ENCODE peak calls at places on chromosomes 3 and 15, in eight cellular contexts. O, L, C, R, I, U, Z and T are unnamed samples.

GRCh38 chr3:5047764-5048163 is 68.5 kb downstream of the BHLHE40 start:
- DNase-seq in O (no peak), L (no peak), C (no peak), R (no peak), I (no peak), U (no peak), Z (no peak), T (no peak)

GRCh38 chr3:72567474-72567873 is 280.8 kb downstream of the SHQ1 start:
- DNase-seq in O (no peak), L (no peak), C (no peak), R (no peak), I (no peak), U (no peak), Z (no peak), T (no peak)

GRCh38 chr3:194592798-194593752 is 40.1 kb downstream of the TMEM44 start:
- DNase-seq in O (no peak), L (no peak), C (peak), R (no peak), I (peak), U (no peak), Z (peak), T (peak)

GRCh38 chr15:99212401-99212800 is 37.0 kb downstream of the TTC23 start:
- DNase-seq in O (no peak), L (no peak), C (no peak), R (no peak), I (no peak), U (no peak), Z (peak), T (no peak)

GRCh38 chr3:185822221-185822956 is 2.5 kb downstream of the IGF2BP2 start:
- DNase-seq in O (no peak), L (peak), C (no peak), R (no peak), I (no peak), U (no peak), Z (peak), T (peak)

GRCh38 chr3:129121016-129121791 is 400 bp downstream of the RAB43 start:
- DNase-seq in O (no peak), L (peak), C (no peak), R (no peak), I (no peak), U (no peak), Z (peak), T (no peak)

GRCh38 chr15:43218908-43219706 is 1.7 kb downstream of the EPB42 start:
- DNase-seq in O (no peak), L (no peak), C (no peak), R (no peak), I (no peak), U (no peak), Z (peak), T (peak)

GRCh38 chr15:22981336-22981840 is 1.2 kb upstream of the CYFIP1 start:
- DNase-seq in O (no peak), L (no peak), C (peak), R (no peak), I (no peak), U (no peak), Z (no peak), T (no peak)

GRCh38 chr15:33852094-33852493 is 116.2 kb upstream of the CHRM5 start:
- DNase-seq in O (no peak), L (no peak), C (no peak), R (no peak), I (no peak), U (no peak), Z (no peak), T (no peak)

GRCh38 chr15:90598053-90598577 is 68.4 kb downstream of the CRTC3 start:
- DNase-seq in O (no peak), L (no peak), C (no peak), R (no peak), I (peak), U (no peak), Z (peak), T (no peak)

GRCh38 chr3:71341721-71342120 is 241.8 kb downstream of the FOXP1 start:
- DNase-seq in O (no peak), L (no peak), C (no peak), R (no peak), I (no peak), U (no peak), Z (peak), T (no peak)

GRCh38 chr3:69986419-69986818 is 13.1 kb upstream of the SAMMSON start:
- DNase-seq in O (no peak), L (no peak), C (no peak), R (no peak), I (no peak), U (no peak), Z (no peak), T (peak)

GRCh38 chr15:73985101-73985873 is 6.8 kb downstream of the STOML1 start:
- DNase-seq in O (no peak), L (no peak), C (no peak), R (no peak), I (no peak), U (no peak), Z (no peak), T (peak)

GRCh38 chr3:171755015-171755589 is 55.2 kb downstream of the PLD1 start:
- DNase-seq in O (no peak), L (peak), C (no peak), R (no peak), I (no peak), U (no peak), Z (no peak), T (no peak)

GRCh38 chr3:71504250-71505036 is 79.1 kb downstream of the FOXP1 start:
- DNase-seq in O (no peak), L (no peak), C (no peak), R (no peak), I (no peak), U (no peak), Z (peak), T (no peak)

GRCh38 chr3:188720215-188720614 is 451.6 kb upstream of the TPRG1 start:
- DNase-seq in O (peak), L (no peak), C (no peak), R (no peak), I (no peak), U (no peak), Z (no peak), T (no peak)

GRCh38 chr3:146125946-146126345 is 35.0 kb downstream of the PLOD2 start:
- DNase-seq in O (no peak), L (no peak), C (no peak), R (no peak), I (no peak), U (no peak), Z (peak), T (no peak)

GRCh38 chr15:49900036-49900435 is 219.0 kb downstream of the ATP8B4 start:
- DNase-seq in O (no peak), L (no peak), C (no peak), R (no peak), I (no peak), U (no peak), Z (no peak), T (no peak)

GRCh38 chr15:35603298-35603697 is 57.3 kb upstream of the DPH6 start:
- DNase-seq in O (no peak), L (no peak), C (no peak), R (no peak), I (no peak), U (no peak), Z (peak), T (no peak)

GRCh38 chr3:117665311-117665710 is 955.7 kb downstream of the TUSC7 start:
- DNase-seq in O (peak), L (no peak), C (peak), R (no peak), I (peak), U (no peak), Z (no peak), T (no peak)

GRCh38 chr3:159025733-159026132 is 223.9 kb downstream of the MFSD1 start:
- DNase-seq in O (no peak), L (no peak), C (no peak), R (no peak), I (no peak), U (no peak), Z (peak), T (no peak)

GRCh38 chr3:122975924-122976293 is 51.7 kb downstream of the SEMA5B start:
- DNase-seq in O (no peak), L (peak), C (peak), R (no peak), I (no peak), U (no peak), Z (no peak), T (peak)

GRCh38 chr15:47998523-47999113 is 122.2 kb upstream of the SLC24A5 start:
- DNase-seq in O (no peak), L (no peak), C (no peak), R (no peak), I (no peak), U (no peak), Z (no peak), T (no peak)

GRCh38 chr3:197038604-197039003 is 9.0 kb upstream of the MELTF start:
- DNase-seq in O (no peak), L (no peak), C (no peak), R (no peak), I (no peak), U (no peak), Z (peak), T (no peak)

GRCh38 chr3:64681015-64681414 is 6.8 kb downstream of the ADAMTS9 start:
- DNase-seq in O (no peak), L (no peak), C (no peak), R (no peak), I (no peak), U (no peak), Z (no peak), T (no peak)

GRCh38 chr15:95972136-95972553 is 358.4 kb upstream of the NR2F2 start:
- DNase-seq in O (no peak), L (peak), C (no peak), R (no peak), I (peak), U (no peak), Z (peak), T (no peak)

GRCh38 chr3:63934484-63934883 is 22.3 kb upstream of the SCAANT1 start:
- DNase-seq in O (no peak), L (peak), C (no peak), R (peak), I (no peak), U (no peak), Z (peak), T (no peak)

GRCh38 chr15:69609176-69609575 is 156.6 kb downstream of the RPLP1 start:
- DNase-seq in O (no peak), L (no peak), C (no peak), R (no peak), I (peak), U (no peak), Z (peak), T (no peak)

GRCh38 chr3:183698760-183699159 is 1.2 kb downstream of the YEATS2 start:
- DNase-seq in O (no peak), L (peak), C (no peak), R (no peak), I (no peak), U (no peak), Z (peak), T (peak)